ENCODE peak calls at places on chromosomes 11 and 22, in eight cellular contexts. S is AG09309; U is fibroblast of lung; I is brain microvascular endothelial cell; M is CD4-positive, alpha-beta T cell; V is adrenal gland; O is fibroblast of pulmonary artery; H is ovary. Y is an unnamed sample.

GRCh38 chr22:44535362-44536095 is 37.5 kb upstream of the RTL6 start:
- DNase-seq in S (no peak), M (no peak), I (no peak), U (no peak), O (no peak), H (no peak), V (no peak), Y (no peak)

GRCh38 chr11:17459211-17459610 is 17.4 kb downstream of the ABCC8 start:
- DNase-seq in U (no peak), V (no peak), M (no peak), H (no peak), S (no peak), O (no peak), I (no peak), Y (no peak)

GRCh38 chr11:432501-433100 is 9.2 kb downstream of the ANO9 start:
- DNase-seq in V (no peak), I (no peak), O (no peak), H (no peak), U (no peak), S (no peak), M (no peak), Y (no peak)

GRCh38 chr11:61785837-61786402 is 6.5 kb downstream of the TMEM258 start:
- DNase-seq in O (no peak), M (no peak), U (no peak), H (no peak), V (no peak), S (no peak), I (no peak), Y (no peak)

GRCh38 chr22:37204045-37204655 is 8.1 kb downstream of the SSTR3 start:
- DNase-seq in V (no peak), S (no peak), I (no peak), O (no peak), M (no peak), H (no peak), U (no peak), Y (no peak)

GRCh38 chr11:1765871-1766718 is 2.4 kb upstream of the CTSD start:
- DNase-seq in O (no peak), S (no peak), M (no peak), I (no peak), V (peak), U (no peak), H (no peak), Y (no peak)

GRCh38 chr22:37747090-37747714 is 50.4 kb downstream of the TRIOBP start:
- DNase-seq in I (peak), U (peak), S (no peak), H (peak), V (peak), M (no peak), O (peak), Y (peak)

GRCh38 chr11:3824714-3825472 is 15.9 kb downstream of the RHOG start:
- DNase-seq in U (peak), M (peak), S (no peak), O (peak), I (peak), H (peak), V (peak), Y (no peak)

GRCh38 chr11:45086526-45086925 is 59.9 kb upstream of the PRDM11 start:
- DNase-seq in M (no peak), O (no peak), S (no peak), U (no peak), I (no peak), H (no peak), V (no peak), Y (no peak)

GRCh38 chr11:130087294-130087926 is 17.7 kb downstream of the APLP2 start:
- DNase-seq in S (no peak), I (no peak), H (no peak), M (no peak), V (no peak), U (no peak), O (peak), Y (no peak)

DNA sequence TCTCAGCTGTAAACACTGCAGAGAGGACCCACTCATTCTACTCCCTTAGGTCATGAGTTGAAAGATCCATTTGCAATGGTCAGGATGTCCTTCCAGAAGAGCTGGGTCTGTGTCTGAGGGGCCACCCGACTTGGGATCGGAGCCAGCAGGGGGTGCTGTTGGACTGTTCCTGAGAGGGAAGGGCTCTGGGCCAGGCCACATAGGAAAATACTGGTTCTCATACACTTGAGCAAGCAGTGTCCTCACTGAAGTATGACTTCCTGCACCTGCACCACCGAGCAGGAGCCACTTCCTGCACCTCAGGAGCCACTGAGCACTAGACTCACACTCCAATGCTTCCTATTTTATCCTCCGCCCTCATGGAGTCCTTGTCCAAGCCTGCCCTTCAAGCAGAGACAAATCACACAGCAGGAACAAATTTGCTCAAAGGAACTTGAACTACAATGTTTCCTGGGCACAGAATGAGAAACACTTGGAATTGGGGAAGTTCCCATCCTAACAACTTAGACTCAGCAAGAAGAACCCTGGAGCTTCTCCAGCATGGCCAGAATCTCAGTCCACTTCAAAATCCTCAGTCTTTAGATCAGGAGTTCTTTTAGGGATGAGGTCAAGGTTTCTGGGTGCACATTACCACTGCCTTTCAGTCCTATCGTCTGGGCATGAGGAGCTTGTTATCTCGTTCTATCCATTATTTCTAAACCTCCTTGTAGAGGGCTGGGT is 36.6 kb upstream of the VPREB1 start:
- DNase-seq in S (no peak), M (peak), H (no peak), U (peak), I (peak), V (peak), O (peak), Y (peak)
- TF ChIP-seq CTCF in S (peak), M (peak), H (no peak), U (peak), I (peak), V (peak), O (peak), Y (peak)

GRCh38 chr11:119295178-119295577 is 21.8 kb downstream of the MCAM start:
- DNase-seq in I (no peak), M (no peak), S (no peak), H (no peak), U (no peak), V (no peak), O (peak), Y (no peak)
- TF ChIP-seq CTCF in I (peak), M (no peak), S (no peak), H (no peak), U (no peak), V (no peak), O (peak), Y (no peak)

DNA sequence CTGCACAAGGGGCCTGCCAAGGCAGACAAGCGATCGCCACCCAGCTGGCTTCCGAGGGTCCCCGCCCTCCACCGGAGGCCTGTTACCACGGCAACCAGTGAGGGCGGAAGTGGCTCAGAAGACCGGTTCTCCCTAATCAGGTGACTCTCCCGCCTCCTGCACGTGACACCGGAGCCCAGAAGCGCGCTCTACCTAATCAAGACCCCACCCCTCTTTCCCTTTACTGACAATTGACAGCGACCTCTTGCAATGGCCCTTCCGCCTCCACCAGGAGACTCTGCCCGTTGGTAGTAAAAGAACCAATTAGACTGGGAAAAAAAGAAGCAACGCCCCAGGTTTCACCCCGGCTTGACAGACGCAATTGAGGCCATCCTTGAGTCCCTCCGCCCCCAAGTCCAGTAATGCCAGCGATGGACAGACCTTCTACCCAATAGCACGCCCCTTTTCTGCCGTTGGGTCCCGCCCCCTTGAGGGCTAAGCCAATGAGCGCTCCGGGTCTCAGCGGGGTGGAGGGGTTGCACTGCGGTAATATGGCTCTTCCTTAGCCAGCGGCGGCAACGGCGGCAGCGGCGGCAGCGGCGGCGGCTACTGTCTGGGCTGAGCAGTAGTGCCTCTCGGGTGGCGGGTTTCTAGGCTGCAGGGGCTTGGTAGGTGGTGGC is at the start of gene UVRAG:
- DNase-seq in M (peak), H (peak), S (peak), O (peak), V (peak), U (peak), I (peak), Y (peak)
- TF ChIP-seq CTCF in M (no peak), H (no peak), S (no peak), O (no peak), V (peak), U (no peak), I (no peak), Y (no peak)

GRCh38 chr11:92048415-92048814 is 176.2 kb upstream of the FAT3 start:
- DNase-seq in U (peak), V (no peak), O (no peak), I (no peak), H (no peak), M (no peak), S (no peak), Y (no peak)
- TF ChIP-seq CTCF in U (no peak), V (no peak), O (no peak), I (no peak), H (no peak), M (no peak), S (no peak), Y (no peak)